ENCODE peak calls at places on chromosomes 13 and 19, in nine cellular contexts. C is RWPE1; M is CD4-positive, alpha-beta T cell; U is IMR-90; J is A673; G is GM23338; R is breast epithelium; Q is adrenal gland; L is stomach. A is an unnamed sample.

GRCh38 chr19:49011194-49011593 is 5.7 kb downstream of the LHB start:
- DNase-seq in C (no peak), M (no peak), U (no peak), J (no peak), G (no peak), R (no peak), Q (no peak), L (no peak), A (no peak)

GRCh38 chr19:19997656-19998268 is 41.5 kb downstream of the ZNF682 start:
- DNase-seq in C (no peak), M (peak; percentile 19), U (no peak), J (peak; percentile 3), G (peak; percentile 81), R (no peak), Q (peak; percentile 56), L (peak; percentile 27), A (peak; percentile 89)

GRCh38 chr13:102769679-102770078 is 3.9 kb downstream of the TEX30 start:
- DNase-seq in C (no peak), M (no peak), U (peak; percentile 14), J (no peak), G (no peak), R (no peak), Q (no peak), L (no peak), A (no peak)

GRCh38 chr19:38266070-38266469 is 1.7 kb downstream of the SPINT2 start:
- DNase-seq in C (peak; percentile 34), M (no peak), U (no peak), J (no peak), G (no peak), R (peak; percentile 59), Q (no peak), L (no peak), A (no peak)

GRCh38 chr19:1063909-1064660 is 2.9 kb upstream of the ARHGAP45 start:
- DNase-seq in C (no peak), M (no peak), U (no peak), J (no peak), G (peak; percentile 82), R (no peak), Q (no peak), L (no peak), A (peak; percentile 77)

GRCh38 chr19:4557186-4557970 is 2.1 kb downstream of the SEMA6B start:
- DNase-seq in C (no peak), M (no peak), U (no peak), J (no peak), G (peak; percentile 48), R (no peak), Q (no peak), L (no peak), A (peak; percentile 84)

GRCh38 chr19:49155830-49156346 is 692 bp upstream of the HRC start:
- DNase-seq in C (no peak), M (no peak), U (no peak), J (no peak), G (peak; percentile 37), R (no peak), Q (no peak), L (no peak), A (peak; percentile 63)

GRCh38 chr19:19539738-19540703 is 2.0 kb downstream of the CILP2 start:
- DNase-seq in C (peak; percentile 90), M (peak; percentile 57), U (peak; percentile 46), J (peak; percentile 74), G (peak; percentile 98), R (no peak), Q (no peak), L (peak; percentile 69), A (peak; percentile 96)

GRCh38 chr13:105587786-105588185 is 947.7 kb downstream of the EFNB2 start:
- DNase-seq in C (peak; percentile 76), M (no peak), U (peak; percentile 2), J (no peak), G (peak; percentile 1), R (no peak), Q (no peak), L (no peak), A (no peak)

GRCh38 chr19:35041548-35042055 is at the start of gene HPN:
- DNase-seq in C (no peak), M (no peak), U (no peak), J (no peak), G (peak; percentile 92), R (no peak), Q (no peak), L (peak; percentile 84), A (peak; percentile 97)

GRCh38 chr19:1266116-1266817 is 2.9 kb upstream of the CIRBP start:
- DNase-seq in C (peak; percentile 90), M (peak; percentile 77), U (peak; percentile 78), J (peak; percentile 84), G (peak; percentile 88), R (no peak), Q (peak; percentile 91), L (peak; percentile 89), A (peak; percentile 95)

GRCh38 chr13:73168993-73169401 is 110.2 kb downstream of the KLF5 start:
- DNase-seq in C (peak; percentile 17), M (no peak), U (peak; percentile 53), J (no peak), G (no peak), R (peak; percentile 61), Q (no peak), L (peak; percentile 29), A (peak; percentile 58)

GRCh38 chr19:51570962-51571575 is at the start of gene ZNF175:
- DNase-seq in C (peak; percentile 89), M (peak; percentile 85), U (peak; percentile 96), J (peak; percentile 97), G (peak; percentile 98), R (peak; percentile 91), Q (peak; percentile 99), L (peak; percentile 94), A (peak; percentile 93)
- H3K27ac ChIP-seq in C (peak within 1 kb of the TSS; percentile 55), M (no peak within 1 kb of the TSS), U (peak within 1 kb of the TSS; percentile 78), J (peak within 1 kb of the TSS; percentile 72), G (no peak within 1 kb of the TSS), R (peak within 1 kb of the TSS; percentile 77), Q (peak within 1 kb of the TSS; percentile 86), L (peak within 1 kb of the TSS; percentile 82), A (no peak within 1 kb of the TSS)

GRCh38 chr19:51084505-51084904 is 1.8 kb upstream of the KLK14 start:
- DNase-seq in C (no peak), M (no peak), U (no peak), J (no peak), G (no peak), R (no peak), Q (no peak), L (no peak), A (no peak)

GRCh38 chr19:51083181-51083580 is 494 bp upstream of the KLK14 start:
- DNase-seq in C (no peak), M (no peak), U (no peak), J (no peak), G (no peak), R (no peak), Q (no peak), L (no peak), A (no peak)

GRCh38 chr19:51083783-51084182 is 1.1 kb upstream of the KLK14 start:
- DNase-seq in C (no peak), M (no peak), U (no peak), J (no peak), G (no peak), R (no peak), Q (no peak), L (no peak), A (no peak)

GRCh38 chr19:51089786-51090185 is 7.1 kb upstream of the KLK14 start:
- DNase-seq in C (no peak), M (no peak), U (no peak), J (no peak), G (no peak), R (no peak), Q (no peak), L (no peak), A (no peak)

DNA sequence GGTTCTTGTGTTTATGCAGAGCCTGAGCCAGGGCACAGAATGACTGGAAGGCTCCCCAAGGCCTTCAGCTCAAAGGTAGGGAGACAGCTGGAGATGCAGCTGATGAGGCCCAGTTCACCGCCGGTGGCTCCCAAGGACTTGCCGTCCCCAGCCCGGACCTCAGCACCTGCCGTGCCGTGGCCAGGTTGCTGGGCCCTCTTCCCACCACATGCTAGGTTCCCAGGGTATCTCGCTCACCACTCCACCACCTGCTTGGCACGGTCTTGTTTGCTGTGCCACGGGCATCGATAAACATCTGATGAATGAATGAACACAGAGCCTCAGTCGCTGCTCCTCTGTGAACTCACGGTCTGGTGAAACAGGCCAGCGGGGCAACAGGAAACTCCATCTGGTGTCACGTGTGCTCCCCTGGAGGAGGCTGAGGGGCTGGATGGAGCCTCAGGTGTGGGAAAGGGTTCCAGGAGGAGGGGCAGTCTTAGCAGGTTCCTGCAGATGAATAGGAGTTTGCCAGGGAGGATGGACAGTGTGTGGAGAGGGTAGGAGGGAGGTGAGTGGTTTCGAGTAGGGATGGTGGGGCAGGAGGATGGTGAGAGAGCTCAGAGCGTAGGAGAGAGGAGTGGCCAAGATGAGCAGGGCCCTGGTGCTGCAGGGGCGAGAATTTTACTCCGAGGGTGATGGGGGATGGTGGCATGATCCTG is 3.6 kb upstream of the KLK14 start:
- DNase-seq in C (no peak), M (no peak), U (no peak), J (no peak), G (no peak), R (no peak), Q (no peak), L (no peak), A (no peak)
- H3K27ac ChIP-seq in C (no peak overlapping the region), M (no peak overlapping the region), U (no peak overlapping the region), J (no peak overlapping the region), G (no peak overlapping the region), R (no peak overlapping the region), Q (no peak overlapping the region), L (no peak overlapping the region), A (no peak overlapping the region)

GRCh38 chr13:50208826-50209335 is 193.6 kb downstream of the KCNRG start:
- DNase-seq in C (no peak), M (no peak), U (peak; percentile 76), J (peak; percentile 91), G (peak; percentile 54), R (no peak), Q (peak; percentile 69), L (peak; percentile 32), A (peak; percentile 86)
- H3K27ac ChIP-seq in C (peak overlapping the region; percentile 75), M (no peak overlapping the region), U (peak overlapping the region; percentile 61), J (peak overlapping the region; percentile 71), G (no peak overlapping the region), R (no peak overlapping the region), Q (peak overlapping the region; percentile 54), L (peak overlapping the region; percentile 34), A (peak overlapping the region; percentile 56)

DNA sequence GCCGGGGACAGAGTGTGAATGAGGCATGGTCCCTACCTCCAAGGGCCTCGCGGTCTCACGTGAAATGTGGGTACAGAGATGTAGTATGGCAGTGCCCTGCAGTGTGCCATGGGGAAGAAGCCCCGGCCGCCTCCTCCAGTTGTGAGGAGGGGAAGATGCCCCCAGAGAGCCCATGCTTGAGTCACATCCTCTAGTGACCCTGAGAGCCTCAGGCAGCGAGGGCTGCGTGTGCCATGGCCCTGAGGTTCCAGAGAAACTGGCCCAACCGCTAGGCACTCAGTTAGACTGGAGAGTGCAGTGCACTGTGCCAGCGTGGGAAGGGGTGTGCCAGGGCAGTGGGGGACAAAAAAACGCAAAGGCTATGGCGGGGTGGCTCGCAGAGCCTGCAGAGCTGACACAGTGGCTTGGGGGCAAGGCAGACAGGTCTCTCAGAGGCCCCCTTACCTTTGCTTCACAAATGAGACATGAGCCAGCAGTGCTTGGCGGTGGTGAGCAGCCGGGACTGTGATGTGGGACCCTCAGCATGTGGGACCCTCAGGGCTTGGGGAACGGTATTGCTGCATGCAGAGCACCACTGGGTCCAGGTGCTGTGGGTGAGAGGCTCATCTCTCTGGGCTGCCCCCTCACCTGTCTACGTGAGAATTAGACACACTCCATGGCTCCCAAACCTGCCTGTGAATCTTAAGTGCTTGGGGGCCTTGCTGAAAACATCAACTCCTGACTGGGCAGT is 106.4 kb downstream of the COL4A2 start:
- DNase-seq in C (no peak), M (no peak), U (no peak), J (no peak), G (no peak), R (peak; percentile 16), Q (peak; percentile 60), L (no peak), A (no peak)
- H3K27ac ChIP-seq in C (peak overlapping the region; percentile 50), M (no peak overlapping the region), U (peak overlapping the region; percentile 71), J (no peak overlapping the region), G (no peak overlapping the region), R (peak overlapping the region; percentile 86), Q (peak overlapping the region; percentile 93), L (peak overlapping the region; percentile 78), A (no peak overlapping the region)